ENCODE peak calls at places on chromosomes 11 and 22, in four cellular contexts. D is amygdala, O is EH, Q is body of pancreas. P is an unnamed sample.

GRCh38 chr11:81959341-81959740 is 774.3 kb downstream of the FAM181B start:
- DNase-seq in D (no peak), O (no peak), Q (no peak), P (no peak)

GRCh38 chr22:38415561-38416321 is 39.3 kb downstream of the KCNJ4 start:
- DNase-seq in D (no peak), O (no peak), Q (no peak), P (peak; percentile 20)

GRCh38 chr11:76385903-76386302 is 4.8 kb downstream of the GVQW3 start:
- DNase-seq in D (no peak), O (no peak), Q (peak; percentile 89), P (no peak)

GRCh38 chr11:2512431-2513407 is 67.9 kb downstream of the KCNQ1 start:
- DNase-seq in D (no peak), O (no peak), Q (peak; percentile 11), P (no peak)

GRCh38 chr11:46331653-46331984 is 15.6 kb upstream of the DGKZ start:
- DNase-seq in D (no peak), O (no peak), Q (no peak), P (no peak)

GRCh38 chr11:69040581-69041260 is 8.0 kb upstream of the TPCN2 start:
- DNase-seq in D (no peak), O (peak; percentile 91), Q (no peak), P (no peak)

GRCh38 chr11:48064306-48064705 is 83.9 kb downstream of the PTPRJ start:
- DNase-seq in D (no peak), O (peak; percentile 96), Q (no peak), P (no peak)

GRCh38 chr22:37492428-37493344 is 6.5 kb upstream of the MFNG start:
- DNase-seq in D (no peak), O (peak; percentile 68), Q (no peak), P (no peak)

GRCh38 chr22:26975381-26975780 is 318.0 kb downstream of the MIAT start:
- DNase-seq in D (no peak), O (peak; percentile 4), Q (no peak), P (no peak)

GRCh38 chr11:61829806-61830205 is 1.7 kb downstream of the FADS2 start:
- DNase-seq in D (no peak), O (no peak), Q (no peak), P (no peak)

GRCh38 chr22:39290724-39291161 is 28.7 kb downstream of the RPL3 start:
- DNase-seq in D (no peak), O (no peak), Q (peak; percentile 92), P (no peak)

GRCh38 chr11:95821640-95822039 is 31.3 kb downstream of the CEP57 start:
- DNase-seq in D (no peak), O (peak; percentile 61), Q (no peak), P (no peak)

GRCh38 chr22:17230239-17230638 is 11.0 kb upstream of the ADA2 start:
- DNase-seq in D (no peak), O (no peak), Q (no peak), P (no peak)

GRCh38 chr11:95674669-95675358 is 114.8 kb downstream of the FAM76B start:
- DNase-seq in D (no peak), O (no peak), Q (no peak), P (no peak)

GRCh38 chr11:117096140-117096972 is 1.9 kb downstream of the SIK3 start:
- DNase-seq in D (peak; percentile 62), O (peak; percentile 20), Q (no peak), P (peak; percentile 31)

GRCh38 chr11:130514316-130514715 is 65.9 kb downstream of the ADAMTS15 start:
- DNase-seq in D (no peak), O (peak; percentile 49), Q (no peak), P (no peak)

GRCh38 chr11:115912484-115912945 is 408.3 kb upstream of the CADM1 start:
- DNase-seq in D (no peak), O (no peak), Q (no peak), P (peak; percentile 56)

GRCh38 chr11:24739637-24740036 is 242.8 kb downstream of the LUZP2 start:
- DNase-seq in D (no peak), O (no peak), Q (no peak), P (no peak)

GRCh38 chr11:64067257-64067993 is 31.7 kb downstream of the FLRT1 start:
- DNase-seq in D (no peak), O (no peak), Q (no peak), P (no peak)

GRCh38 chr11:121723261-121723741 is 270.5 kb upstream of the SORL1-AS1 start:
- DNase-seq in D (peak; percentile 54), O (peak; percentile 27), Q (peak; percentile 16), P (no peak)

GRCh38 chr22:23767303-23767672 is 484 bp downstream of the CHCHD10 start:
- DNase-seq in D (no peak), O (no peak), Q (no peak), P (no peak)

GRCh38 chr11:126488591-126489370 is 133.3 kb downstream of the ST3GAL4 start:
- DNase-seq in D (no peak), O (no peak), Q (no peak), P (no peak)